ENCODE peak calls at places on chromosomes 11 and 22, in six cellular contexts. G, I, Y, K, P and C are unnamed samples.

GRCh38 chr11:60942970-60943565 is 8.9 kb downstream of the SLC15A3 start:
- DNase-seq in G (no peak), I (no peak), Y (peak), K (no peak), P (no peak), C (no peak)

GRCh38 chr22:36344106-36344827 is 43.5 kb downstream of the MYH9 start:
- DNase-seq in G (no peak), I (no peak), Y (no peak), K (no peak), P (no peak), C (no peak)

GRCh38 chr22:27986937-27987336 is 67.9 kb upstream of the PITPNB start:
- DNase-seq in G (no peak), I (no peak), Y (no peak), K (no peak), P (no peak), C (no peak)

GRCh38 chr22:22702159-22702873 is 57.9 kb downstream of the GGTLC2 start:
- DNase-seq in G (peak), I (no peak), Y (no peak), K (peak), P (no peak), C (no peak)

GRCh38 chr11:25733777-25734176 is 598.2 kb upstream of the ANO3 start:
- DNase-seq in G (no peak), I (no peak), Y (no peak), K (no peak), P (no peak), C (no peak)

GRCh38 chr11:115267228-115267627 is 237.0 kb downstream of the CADM1 start:
- DNase-seq in G (no peak), I (no peak), Y (no peak), K (no peak), P (no peak), C (no peak)

GRCh38 chr11:73176892-73177155 is 34.7 kb upstream of the FCHSD2 start:
- DNase-seq in G (no peak), I (no peak), Y (no peak), K (no peak), P (no peak), C (no peak)

GRCh38 chr11:116948375-116948774 is 111.0 kb upstream of the APOA1 start:
- DNase-seq in G (no peak), I (no peak), Y (no peak), K (no peak), P (no peak), C (peak)